ENCODE peak calls at places on chromosomes 5 and 9, in six cellular contexts. One of them, this sample, is unnamed.

GRCh38 chr5:154378134-154378533 is 67.7 kb upstream of the SAP30L start:
- DNase-seq in IMR-90: no peak
- DNase-seq in H1: no peak
- DNase-seq in mesendoderm: no peak
- DNase-seq in neuronal stem cell: no peak
- DNase-seq in H9: no peak
- DNase-seq in this sample: no peak

GRCh38 chr9:92723299-92723625 is 41.4 kb downstream of the BICD2 start:
- DNase-seq in IMR-90: peak
- DNase-seq in mesendoderm: no peak
- DNase-seq in H9: no peak
- DNase-seq in H1: no peak
- DNase-seq in neuronal stem cell: no peak
- DNase-seq in this sample: peak

GRCh38 chr5:133082128-133082527 is 30.3 kb downstream of the HSPA4 start:
- DNase-seq in IMR-90: peak
- DNase-seq in H9: no peak
- DNase-seq in mesendoderm: no peak
- DNase-seq in H1: no peak
- DNase-seq in neuronal stem cell: no peak
- DNase-seq in this sample: no peak

GRCh38 chr5:118857700-118858099 is 130.6 kb downstream of the DTWD2 start:
- DNase-seq in H1: no peak
- DNase-seq in IMR-90: peak
- DNase-seq in H9: no peak
- DNase-seq in mesendoderm: no peak
- DNase-seq in neuronal stem cell: no peak
- DNase-seq in this sample: peak

GRCh38 chr9:134324359-134325095 is 1.7 kb upstream of the RXRA start:
- DNase-seq in mesendoderm: no peak
- DNase-seq in H1: no peak
- DNase-seq in neuronal stem cell: no peak
- DNase-seq in H9: no peak
- DNase-seq in IMR-90: peak
- DNase-seq in this sample: no peak

GRCh38 chr9:38256461-38256860 is 136.0 kb upstream of the ALDH1B1 start:
- DNase-seq in H1: no peak
- DNase-seq in mesendoderm: no peak
- DNase-seq in neuronal stem cell: no peak
- DNase-seq in H9: no peak
- DNase-seq in IMR-90: no peak
- DNase-seq in this sample: no peak

GRCh38 chr5:124114911-124115310 is 602.9 kb downstream of the CSNK1G3 start:
- DNase-seq in H9: no peak
- DNase-seq in neuronal stem cell: no peak
- DNase-seq in IMR-90: no peak
- DNase-seq in mesendoderm: no peak
- DNase-seq in H1: no peak
- DNase-seq in this sample: no peak

GRCh38 chr9:95736370-95736769 is 139.1 kb upstream of the ERCC6L2 start:
- DNase-seq in H9: peak
- DNase-seq in neuronal stem cell: no peak
- DNase-seq in mesendoderm: peak
- DNase-seq in IMR-90: no peak
- DNase-seq in H1: no peak
- DNase-seq in this sample: no peak

GRCh38 chr9:89000281-89000875 is 9.1 kb downstream of the S1PR3 start:
- DNase-seq in H9: no peak
- DNase-seq in IMR-90: no peak
- DNase-seq in H1: no peak
- DNase-seq in neuronal stem cell: no peak
- DNase-seq in mesendoderm: no peak
- DNase-seq in this sample: no peak

GRCh38 chr9:84556556-84556955 is 113.0 kb upstream of the NTRK2 start:
- DNase-seq in mesendoderm: no peak
- DNase-seq in H1: no peak
- DNase-seq in IMR-90: no peak
- DNase-seq in H9: no peak
- DNase-seq in neuronal stem cell: no peak
- DNase-seq in this sample: no peak

GRCh38 chr5:56123531-56124243 is 109.4 kb downstream of the ANKRD55 start:
- DNase-seq in neuronal stem cell: peak
- DNase-seq in IMR-90: peak
- DNase-seq in H1: peak
- DNase-seq in H9: peak
- DNase-seq in mesendoderm: peak
- DNase-seq in this sample: peak

GRCh38 chr5:177602458-177602830 is 2.5 kb downstream of the B4GALT7 start:
- DNase-seq in IMR-90: no peak
- DNase-seq in neuronal stem cell: no peak
- DNase-seq in mesendoderm: no peak
- DNase-seq in H9: no peak
- DNase-seq in H1: no peak
- DNase-seq in this sample: no peak

GRCh38 chr5:151264113-151264512 is 11.1 kb downstream of the GM2A start:
- DNase-seq in neuronal stem cell: no peak
- DNase-seq in mesendoderm: peak
- DNase-seq in H9: no peak
- DNase-seq in IMR-90: peak
- DNase-seq in H1: no peak
- DNase-seq in this sample: peak

GRCh38 chr9:113219972-113220371 is 1.1 kb downstream of the FKBP15 start:
- DNase-seq in H1: no peak
- DNase-seq in IMR-90: peak
- DNase-seq in H9: no peak
- DNase-seq in mesendoderm: no peak
- DNase-seq in neuronal stem cell: no peak
- DNase-seq in this sample: peak

GRCh38 chr5:130272837-130273236 is 368.6 kb downstream of the CHSY3 start:
- DNase-seq in mesendoderm: no peak
- DNase-seq in IMR-90: no peak
- DNase-seq in H9: no peak
- DNase-seq in neuronal stem cell: no peak
- DNase-seq in H1: peak
- DNase-seq in this sample: no peak

DNA sequence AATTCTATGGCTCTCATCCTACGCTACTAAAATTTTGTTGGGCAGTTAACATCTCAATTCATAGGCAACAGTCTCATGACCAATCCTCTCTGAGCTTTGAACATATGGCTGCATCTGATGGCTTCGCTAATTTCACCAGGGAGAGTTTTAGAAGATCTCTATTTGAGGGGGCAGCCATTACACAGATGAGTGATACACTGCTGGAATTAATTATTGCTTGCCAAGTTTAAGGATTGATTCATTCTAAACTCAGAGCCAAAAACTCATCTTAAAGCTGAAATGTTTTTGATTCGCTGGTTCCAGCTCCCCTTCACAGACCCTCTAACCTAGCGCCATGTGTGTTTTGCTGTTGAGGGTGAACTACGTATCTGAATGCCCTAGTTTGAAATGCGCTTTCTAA is 519.9 kb upstream of the WWC1 start:
- DNase-seq in neuronal stem cell: no peak
- DNase-seq in IMR-90: no peak
- DNase-seq in H1: no peak
- DNase-seq in H9: no peak
- DNase-seq in mesendoderm: no peak
- DNase-seq in this sample: no peak
- H2BK15ac ChIP-seq in neuronal stem cell: no peak
- H2BK15ac ChIP-seq in IMR-90: no peak
- H2BK15ac ChIP-seq in H1: no peak
- H2BK15ac ChIP-seq in H9: no peak
- H2BK15ac ChIP-seq in mesendoderm: peak
- H2BK15ac ChIP-seq in this sample: no peak

DNA sequence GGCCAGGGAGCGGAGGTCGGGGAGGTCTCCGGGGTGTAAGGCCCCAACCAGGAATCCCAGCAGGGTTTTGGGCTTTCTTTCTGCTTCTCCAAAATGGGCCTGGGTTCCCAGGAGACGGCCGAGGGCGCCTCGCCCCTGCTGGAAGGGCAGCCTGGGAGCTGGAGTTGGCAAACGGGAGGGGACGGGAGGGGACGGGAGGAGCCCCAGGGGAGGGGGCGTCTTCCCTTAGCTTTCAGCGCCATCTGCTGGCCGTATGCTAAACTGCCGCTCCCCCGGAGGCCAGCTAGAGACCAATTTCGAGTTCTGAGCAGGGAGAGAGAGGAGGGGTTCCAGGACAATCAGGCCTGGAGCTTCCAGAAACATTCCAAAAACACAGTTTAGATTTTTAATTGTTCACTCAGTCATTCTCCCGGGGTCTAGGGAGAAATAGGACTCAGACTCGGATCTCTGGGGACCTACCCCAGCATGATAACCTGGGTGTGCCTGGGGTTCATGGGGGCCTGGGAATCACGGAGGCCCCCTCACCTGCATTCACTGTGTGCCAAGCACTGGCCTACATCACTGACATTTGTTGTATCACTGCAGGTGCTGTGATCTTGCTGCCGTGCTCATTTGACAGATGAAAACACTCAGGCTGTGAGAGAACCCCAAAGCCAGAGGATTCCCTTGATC is 23.0 kb upstream of the ZBTB43 start:
- DNase-seq in mesendoderm: peak
- DNase-seq in neuronal stem cell: peak
- DNase-seq in IMR-90: peak
- DNase-seq in H1: peak
- DNase-seq in H9: peak
- DNase-seq in this sample: peak
- H2BK15ac ChIP-seq in mesendoderm: no peak
- H2BK15ac ChIP-seq in neuronal stem cell: peak
- H2BK15ac ChIP-seq in IMR-90: no peak
- H2BK15ac ChIP-seq in H1: no peak
- H2BK15ac ChIP-seq in H9: no peak
- H2BK15ac ChIP-seq in this sample: no peak

GRCh38 chr5:95237324-95237723 is 47.6 kb downstream of the MCTP1 start:
- DNase-seq in IMR-90: no peak
- DNase-seq in neuronal stem cell: no peak
- DNase-seq in mesendoderm: peak
- DNase-seq in H9: no peak
- DNase-seq in H1: no peak
- DNase-seq in this sample: no peak

GRCh38 chr5:95238560-95239325 is 46.2 kb downstream of the MCTP1 start:
- DNase-seq in H1: no peak
- DNase-seq in IMR-90: peak
- DNase-seq in mesendoderm: no peak
- DNase-seq in H9: no peak
- DNase-seq in neuronal stem cell: no peak
- DNase-seq in this sample: peak

GRCh38 chr5:95241155-95241554 is 43.7 kb downstream of the MCTP1 start:
- DNase-seq in H1: no peak
- DNase-seq in IMR-90: no peak
- DNase-seq in neuronal stem cell: no peak
- DNase-seq in mesendoderm: no peak
- DNase-seq in H9: no peak
- DNase-seq in this sample: no peak

GRCh38 chr5:95235439-95235982 is 49.4 kb downstream of the MCTP1 start:
- DNase-seq in H1: no peak
- DNase-seq in IMR-90: no peak
- DNase-seq in neuronal stem cell: no peak
- DNase-seq in mesendoderm: no peak
- DNase-seq in H9: no peak
- DNase-seq in this sample: no peak
- H2BK15ac ChIP-seq in H1: no peak
- H2BK15ac ChIP-seq in IMR-90: no peak
- H2BK15ac ChIP-seq in neuronal stem cell: no peak
- H2BK15ac ChIP-seq in mesendoderm: no peak
- H2BK15ac ChIP-seq in H9: no peak
- H2BK15ac ChIP-seq in this sample: no peak

GRCh38 chr5:64680289-64680688 is 10.0 kb upstream of the SHISAL2B start:
- DNase-seq in H9: peak
- DNase-seq in mesendoderm: peak
- DNase-seq in neuronal stem cell: no peak
- DNase-seq in IMR-90: no peak
- DNase-seq in H1: no peak
- DNase-seq in this sample: peak
- H2BK15ac ChIP-seq in H9: no peak
- H2BK15ac ChIP-seq in mesendoderm: no peak
- H2BK15ac ChIP-seq in neuronal stem cell: no peak
- H2BK15ac ChIP-seq in IMR-90: no peak
- H2BK15ac ChIP-seq in H1: no peak
- H2BK15ac ChIP-seq in this sample: no peak

DNA sequence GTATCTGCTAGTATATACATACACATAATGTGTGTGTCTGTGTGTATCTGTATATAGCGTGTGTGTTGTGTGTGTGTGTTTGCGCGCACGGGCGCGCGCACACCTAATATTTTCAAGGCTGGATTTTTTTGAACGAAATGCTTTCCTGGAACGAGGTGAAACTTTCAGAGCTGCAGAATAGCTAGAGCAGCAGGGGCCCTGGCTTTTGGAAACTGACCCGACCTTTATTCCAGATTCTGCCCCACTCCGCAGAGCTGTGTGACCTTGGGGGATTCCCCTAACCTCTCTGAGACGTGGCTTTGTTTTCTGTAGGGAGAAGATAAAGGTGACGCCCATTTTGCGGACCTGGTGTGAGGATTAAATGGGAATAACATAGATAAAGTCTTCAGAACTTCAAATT is 767 bp downstream of the FXN start:
- DNase-seq in mesendoderm: no peak
- DNase-seq in H1: no peak
- DNase-seq in neuronal stem cell: no peak
- DNase-seq in IMR-90: peak
- DNase-seq in H9: no peak
- DNase-seq in this sample: peak
- H2BK15ac ChIP-seq in mesendoderm: no peak
- H2BK15ac ChIP-seq in H1: no peak
- H2BK15ac ChIP-seq in neuronal stem cell: no peak
- H2BK15ac ChIP-seq in IMR-90: peak
- H2BK15ac ChIP-seq in H9: no peak
- H2BK15ac ChIP-seq in this sample: no peak

GRCh38 chr5:180199390-180199789 is 9.6 kb downstream of the RASGEF1C start:
- DNase-seq in mesendoderm: no peak
- DNase-seq in neuronal stem cell: no peak
- DNase-seq in H1: no peak
- DNase-seq in IMR-90: no peak
- DNase-seq in H9: no peak
- DNase-seq in this sample: no peak
- H2BK15ac ChIP-seq in mesendoderm: no peak
- H2BK15ac ChIP-seq in neuronal stem cell: no peak
- H2BK15ac ChIP-seq in H1: no peak
- H2BK15ac ChIP-seq in IMR-90: no peak
- H2BK15ac ChIP-seq in H9: no peak
- H2BK15ac ChIP-seq in this sample: no peak

DNA sequence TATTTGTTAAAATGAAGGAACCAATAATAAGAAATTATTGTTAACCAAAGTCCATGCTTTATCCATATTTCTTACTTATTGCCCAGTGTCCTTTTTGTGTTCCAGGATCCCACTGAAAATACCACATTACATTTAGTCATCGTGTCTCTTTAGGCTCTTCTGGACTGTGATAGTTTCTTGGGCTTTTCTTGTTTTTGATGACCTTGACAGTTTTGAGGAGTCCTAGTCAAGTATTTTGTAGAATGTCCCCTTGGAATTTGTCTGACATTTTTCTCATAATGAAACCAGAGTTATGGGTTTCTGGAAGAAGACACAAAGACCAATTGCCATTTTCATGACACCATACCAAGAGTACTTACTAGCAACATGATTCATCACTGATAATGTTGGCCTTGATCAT is 13.6 kb upstream of the COMMD10 start:
- DNase-seq in neuronal stem cell: no peak
- DNase-seq in H1: no peak
- DNase-seq in IMR-90: no peak
- DNase-seq in mesendoderm: no peak
- DNase-seq in H9: no peak
- DNase-seq in this sample: no peak
- H2BK15ac ChIP-seq in neuronal stem cell: no peak
- H2BK15ac ChIP-seq in H1: no peak
- H2BK15ac ChIP-seq in IMR-90: no peak
- H2BK15ac ChIP-seq in mesendoderm: no peak
- H2BK15ac ChIP-seq in H9: no peak
- H2BK15ac ChIP-seq in this sample: no peak